ENCODE peak calls at places on chromosomes 5 and 9, in four cellular contexts. D is fibroblast of lung, E is GM19239, A is GM23248. I is an unnamed sample.

GRCh38 chr5:112921031-112921832 is 795 bp downstream of the REEP5 start:
- DNase-seq in E (peak), D (peak), A (peak), I (peak)

GRCh38 chr5:115774684-115775083 is 41.8 kb downstream of the CDO1 start:
- DNase-seq in D (no peak), A (no peak), E (no peak), I (no peak)

GRCh38 chr5:135492319-135492626 is 40.1 kb upstream of the TIFAB start:
- DNase-seq in E (no peak), A (no peak), D (no peak), I (no peak)

GRCh38 chr5:99378443-99378842 is 449.6 kb upstream of the CHD1 start:
- DNase-seq in A (no peak), D (no peak), E (no peak), I (no peak)

GRCh38 chr9:127455299-127455992 is 4.1 kb downstream of the LRSAM1 start:
- DNase-seq in D (no peak), E (no peak), A (peak), I (peak)

GRCh38 chr9:137920753-137921152 is 43.2 kb downstream of the CACNA1B start:
- DNase-seq in A (no peak), E (no peak), D (no peak), I (no peak)

GRCh38 chr9:82254646-82255367 is 266.2 kb downstream of the SPATA31D1 start:
- DNase-seq in A (peak), E (no peak), D (no peak), I (no peak)

GRCh38 chr5:72452515-72453259 is 54.5 kb downstream of the ZNF366 start:
- DNase-seq in A (peak), E (no peak), D (peak), I (no peak)

GRCh38 chr9:109232449-109232848 is 65.4 kb upstream of the FRRS1L start:
- DNase-seq in A (peak), D (peak), E (no peak), I (no peak)

GRCh38 chr5:51380603-51381207 is 2.5 kb upstream of the ISL1 start:
- DNase-seq in E (no peak), A (peak), D (peak), I (peak)

GRCh38 chr9:5698810-5699556 is 70.1 kb downstream of the RIC1 start:
- DNase-seq in D (peak), A (no peak), E (no peak), I (no peak)

GRCh38 chr9:127915325-127915752 is 1.5 kb downstream of the ST6GALNAC4 start:
- DNase-seq in A (peak), D (no peak), E (no peak), I (no peak)

GRCh38 chr5:141493500-141494422 is 4.9 kb downstream of the PCDHGC5 start:
- DNase-seq in A (peak), D (peak), E (no peak), I (no peak)

GRCh38 chr9:123131258-123131657 is 97.8 kb downstream of the GPR21 start:
- DNase-seq in E (no peak), A (peak), D (peak), I (no peak)